ENCODE peak calls at places on chromosomes 5 and 9, in five cellular contexts. R is stomach, Y is spleen, V is Panc1, Q is transverse colon. C is an unnamed sample. For H3K4me1, the result is how much of the 10 kb centered on the place peaks cover.

GRCh38 chr5:45532826-45533624 is 163.2 kb downstream of the HCN1 start:
- DNase-seq in R (no peak), Q (no peak), V (no peak), Y (no peak), C (no peak)

GRCh38 chr9:69773258-69773657 is 13.4 kb upstream of the PTAR1 start:
- DNase-seq in R (no peak), Y (no peak), V (no peak), Q (no peak), C (no peak)

GRCh38 chr5:180047667-180048066 is 23.9 kb downstream of the RNF130 start:
- DNase-seq in V (no peak), R (peak), Q (peak), Y (no peak), C (peak)

GRCh38 chr5:145324101-145324500 is 511.0 kb downstream of the PRELID2 start:
- DNase-seq in Q (no peak), R (no peak), Y (no peak), V (no peak), C (no peak)

GRCh38 chr5:128974567-128974966 is 9.3 kb downstream of the SLC27A6 start:
- DNase-seq in R (no peak), Y (no peak), V (no peak), Q (no peak), C (no peak)

GRCh38 chr9:137694962-137695875 is 76.4 kb downstream of the EHMT1 start:
- DNase-seq in Y (no peak), Q (peak), V (no peak), R (peak), C (no peak)

GRCh38 chr5:37991903-37992299 is 152.1 kb upstream of the GDNF start:
- DNase-seq in V (no peak), Q (no peak), R (no peak), Y (no peak), C (no peak)

GRCh38 chr5:130066644-130067043 is 162.4 kb downstream of the CHSY3 start:
- DNase-seq in R (no peak), V (no peak), Q (no peak), Y (no peak), C (no peak)

GRCh38 chr5:62256161-62257017 is 49.6 kb upstream of the KIF2A start:
- DNase-seq in Y (no peak), R (no peak), Q (no peak), V (no peak), C (no peak)

GRCh38 chr9:127761491-127761904 is 17.0 kb downstream of the SH2D3C start:
- DNase-seq in Q (no peak), R (no peak), V (no peak), Y (no peak), C (no peak)
- TF ChIP-seq POLR2AphosphoS5 in Q (no peak), R (no peak), V (no peak), Y (peak), C (no peak)

GRCh38 chr9:93955356-93956182 is 414 bp upstream of the BARX1 start:
- DNase-seq in Q (no peak), V (peak), Y (no peak), R (no peak), C (no peak)
- H3K4me1 ChIP-seq in Q (half or more), V (under half), Y (half or more), R (half or more), C (under half)

GRCh38 chr9:21550392-21550791 is 68.3 kb upstream of the IFNE start:
- DNase-seq in V (no peak), Y (no peak), R (no peak), Q (no peak), C (no peak)

GRCh38 chr9:21549251-21549765 is 67.2 kb upstream of the IFNE start:
- DNase-seq in Q (peak), V (no peak), R (peak), Y (no peak), C (peak)

GRCh38 chr9:21543187-21543586 is 61.1 kb upstream of the IFNE start:
- DNase-seq in Y (no peak), R (no peak), V (no peak), Q (no peak), C (no peak)

GRCh38 chr9:21549890-21550289 is 67.8 kb upstream of the IFNE start:
- DNase-seq in V (no peak), R (no peak), Y (no peak), Q (no peak), C (no peak)

GRCh38 chr9:21546949-21547348 is 64.8 kb upstream of the IFNE start:
- DNase-seq in Q (no peak), R (no peak), Y (no peak), V (no peak), C (no peak)
- TF ChIP-seq POLR2AphosphoS5 in Q (no peak), R (no peak), Y (no peak), V (no peak), C (no peak)

DNA sequence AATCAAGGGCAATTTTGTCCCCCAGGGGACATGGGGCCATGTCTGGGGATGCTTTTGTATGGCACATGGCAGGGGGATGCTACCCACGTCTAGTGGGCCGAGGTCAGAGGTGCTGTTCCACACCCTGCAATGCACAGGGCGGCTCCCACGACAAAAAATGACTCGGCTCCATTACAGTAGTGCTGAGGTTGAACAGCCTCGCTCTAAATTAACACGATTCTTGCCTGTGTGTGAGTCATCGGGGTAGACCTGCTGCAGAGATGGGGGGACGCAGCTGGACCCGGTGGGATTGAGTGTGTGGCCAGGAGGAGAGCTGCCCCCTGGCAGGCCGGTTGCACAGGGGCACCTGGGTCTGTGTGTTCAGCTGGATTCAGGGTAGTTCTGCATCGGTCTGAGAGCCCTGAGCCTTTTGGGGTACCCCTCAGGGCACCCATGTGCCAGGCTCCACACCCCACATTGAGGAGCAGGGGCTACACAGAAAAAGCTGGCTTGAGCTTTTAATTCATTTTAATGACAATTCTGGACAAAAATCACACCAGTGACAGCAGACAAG is 20.0 kb upstream of the COL5A1 start:
- DNase-seq in Q (no peak), V (no peak), Y (peak), R (no peak), C (peak)
- H3K4me1 ChIP-seq in Q (under half), V (under half), Y (under half), R (under half), C (under half)

GRCh38 chr9:128114326-128115186 is 13.0 kb downstream of the PTGES2 start:
- DNase-seq in Q (peak), V (no peak), R (peak), Y (peak), C (no peak)
- TF ChIP-seq POLR2AphosphoS5 in Q (no peak), V (no peak), R (no peak), Y (peak), C (no peak)

DNA sequence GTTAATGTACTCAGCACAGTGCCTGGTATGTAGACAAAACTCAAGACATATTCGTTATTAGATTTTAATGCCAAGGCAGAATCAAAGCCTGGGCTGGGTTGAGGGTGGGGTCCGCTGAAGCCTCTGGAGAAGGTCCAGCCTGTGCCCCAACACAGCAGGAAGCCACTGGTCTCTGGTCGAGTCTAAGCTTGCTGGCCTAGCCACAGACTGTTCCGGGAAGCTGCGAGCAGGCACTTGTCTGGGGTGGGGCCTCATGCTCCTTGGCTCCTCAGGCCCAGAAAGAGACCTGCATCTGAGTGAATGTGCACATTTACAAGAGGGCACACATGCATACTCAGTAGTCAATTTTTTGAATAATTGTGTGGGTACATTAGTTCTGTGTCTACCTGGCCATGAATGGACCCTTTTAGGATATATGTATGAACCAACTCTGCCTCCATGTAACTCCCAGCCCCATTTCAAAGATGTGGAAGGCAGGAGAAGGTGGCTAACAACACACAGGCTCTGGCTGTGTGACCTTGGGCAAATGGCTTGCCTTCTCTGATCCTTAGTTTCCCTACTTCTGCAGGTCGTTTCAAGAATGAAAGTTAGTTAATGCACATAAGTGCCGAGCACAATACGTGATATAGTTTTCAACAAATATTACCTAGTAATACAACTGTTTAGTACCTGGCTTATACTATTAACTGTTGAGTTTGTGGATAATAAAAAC is 18.3 kb downstream of the FAT2 start:
- DNase-seq in Y (no peak), R (no peak), Q (no peak), V (no peak), C (no peak)
- H3K4me1 ChIP-seq in Y (under half), R (under half), Q (under half), V (under half), C (under half)

GRCh38 chr5:109105631-109106267 is 304.0 kb downstream of the PJA2 start:
- DNase-seq in Q (no peak), Y (no peak), V (peak), R (no peak), C (no peak)
- TF ChIP-seq POLR2AphosphoS5 in Q (no peak), Y (no peak), V (no peak), R (peak), C (no peak)

DNA sequence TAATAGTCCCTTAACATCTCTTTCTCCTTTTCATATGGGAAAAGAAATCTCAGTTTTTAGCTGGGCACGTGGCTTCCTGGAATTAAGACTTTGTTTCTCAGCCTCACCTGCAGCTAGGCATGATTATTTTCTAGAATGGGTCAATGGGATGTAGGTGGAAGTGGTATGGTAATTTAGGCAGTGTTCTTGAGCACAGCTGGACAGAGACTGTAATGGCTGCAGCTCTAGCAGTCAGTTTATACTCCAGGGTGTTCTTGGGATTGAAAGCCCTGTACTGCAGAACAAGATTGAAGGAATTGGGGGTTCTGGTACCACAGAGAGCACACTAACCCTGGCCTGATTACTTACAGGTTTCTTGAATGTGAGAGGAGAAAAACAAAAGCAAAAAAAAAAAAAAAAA is 455.9 kb upstream of the ZNF608 start:
- DNase-seq in Y (no peak), R (no peak), Q (no peak), V (no peak), C (no peak)
- H3K4me1 ChIP-seq in Y (under half), R (under half), Q (under half), V (under half), C (under half)

DNA sequence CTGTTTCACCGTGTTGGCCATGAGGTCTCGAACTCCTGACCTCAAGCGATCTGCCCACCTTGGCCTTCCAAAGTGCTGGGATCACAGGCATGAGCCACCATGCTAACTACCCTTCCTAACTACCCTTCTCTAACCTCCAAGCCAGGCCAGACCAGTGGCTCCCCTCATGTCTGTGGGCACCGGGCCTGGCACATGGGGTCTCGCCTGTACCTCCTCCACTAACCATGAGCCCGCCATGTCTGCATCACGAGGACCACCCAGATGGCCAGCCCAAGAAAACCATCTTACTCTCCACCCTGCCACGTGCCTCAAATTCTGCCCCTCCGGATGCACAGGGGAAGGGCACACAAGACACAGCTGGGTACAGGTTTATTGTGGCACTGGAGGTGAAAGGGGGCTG is 9.6 kb upstream of the DBN1 start:
- DNase-seq in Y (peak), Q (no peak), R (no peak), V (no peak), C (no peak)
- TF ChIP-seq POLR2AphosphoS5 in Y (no peak), Q (no peak), R (no peak), V (no peak), C (no peak)